ENCODE peak calls at places on chromosomes 6 and 20, in five cellular contexts. One of them, this sample, is unnamed.

GRCh38 chr6:38831865-38832264 is 116.8 kb downstream of the DNAH8 start:
- DNase-seq in testis: no peak
- DNase-seq in endothelial cell of umbilical vein: no peak
- DNase-seq in sigmoid colon: no peak
- DNase-seq in heart left ventricle: no peak
- DNase-seq in this sample: no peak

GRCh38 chr6:43971776-43972126 is 155.5 kb downstream of the MRPL14 start:
- DNase-seq in testis: no peak
- DNase-seq in endothelial cell of umbilical vein: no peak
- DNase-seq in sigmoid colon: no peak
- DNase-seq in heart left ventricle: no peak
- DNase-seq in this sample: no peak

GRCh38 chr20:53735536-53736050 is 142.0 kb upstream of the ZNF217 start:
- DNase-seq in testis: no peak
- DNase-seq in endothelial cell of umbilical vein: peak; percentile 33
- DNase-seq in sigmoid colon: no peak
- DNase-seq in heart left ventricle: no peak
- DNase-seq in this sample: no peak

GRCh38 chr20:24503352-24503931 is 34.0 kb downstream of the SYNDIG1 start:
- DNase-seq in testis: no peak
- DNase-seq in endothelial cell of umbilical vein: no peak
- DNase-seq in sigmoid colon: no peak
- DNase-seq in heart left ventricle: peak; percentile 73
- DNase-seq in this sample: no peak

GRCh38 chr20:3364323-3365013 is 43.0 kb downstream of the DNAAF9 start:
- DNase-seq in testis: no peak
- DNase-seq in endothelial cell of umbilical vein: no peak
- DNase-seq in sigmoid colon: no peak
- DNase-seq in heart left ventricle: no peak
- DNase-seq in this sample: no peak

GRCh38 chr6:118932421-118932820 is 2.5 kb downstream of the MCM9 start:
- DNase-seq in testis: no peak
- DNase-seq in endothelial cell of umbilical vein: no peak
- DNase-seq in sigmoid colon: no peak
- DNase-seq in heart left ventricle: no peak
- DNase-seq in this sample: no peak

GRCh38 chr20:21739161-21739560 is 33.7 kb downstream of the PAX1 start:
- DNase-seq in testis: no peak
- DNase-seq in endothelial cell of umbilical vein: no peak
- DNase-seq in sigmoid colon: no peak
- DNase-seq in heart left ventricle: no peak
- DNase-seq in this sample: no peak

GRCh38 chr6:125871365-125871764 is 80.6 kb downstream of the NCOA7 start:
- DNase-seq in testis: no peak
- DNase-seq in endothelial cell of umbilical vein: no peak
- DNase-seq in sigmoid colon: no peak
- DNase-seq in heart left ventricle: no peak
- DNase-seq in this sample: no peak

GRCh38 chr20:17485017-17485416 is 46.2 kb downstream of the BFSP1 start:
- DNase-seq in testis: no peak
- DNase-seq in endothelial cell of umbilical vein: no peak
- DNase-seq in sigmoid colon: no peak
- DNase-seq in heart left ventricle: no peak
- DNase-seq in this sample: no peak

GRCh38 chr6:1849686-1850580 is 240.2 kb downstream of the FOXC1 start:
- DNase-seq in testis: no peak
- DNase-seq in endothelial cell of umbilical vein: peak; percentile 16
- DNase-seq in sigmoid colon: no peak
- DNase-seq in heart left ventricle: no peak
- DNase-seq in this sample: no peak

GRCh38 chr20:53828673-53829085 is 235.0 kb upstream of the ZNF217 start:
- DNase-seq in testis: peak; percentile 33
- DNase-seq in endothelial cell of umbilical vein: peak; percentile 96
- DNase-seq in sigmoid colon: peak; percentile 69
- DNase-seq in heart left ventricle: peak; percentile 29
- DNase-seq in this sample: no peak

GRCh38 chr6:146850238-146850896 is 251.6 kb downstream of the ADGB start:
- DNase-seq in testis: no peak
- DNase-seq in endothelial cell of umbilical vein: no peak
- DNase-seq in sigmoid colon: no peak
- DNase-seq in heart left ventricle: no peak
- DNase-seq in this sample: no peak

GRCh38 chr6:170293881-170294755 is 3.2 kb upstream of the DLL1 start:
- DNase-seq in testis: no peak
- DNase-seq in endothelial cell of umbilical vein: no peak
- DNase-seq in sigmoid colon: peak; percentile 27
- DNase-seq in heart left ventricle: no peak
- DNase-seq in this sample: no peak

GRCh38 chr6:170292111-170292777 is 1.4 kb upstream of the DLL1 start:
- DNase-seq in testis: no peak
- DNase-seq in endothelial cell of umbilical vein: peak; percentile 8
- DNase-seq in sigmoid colon: peak; percentile 46
- DNase-seq in heart left ventricle: no peak
- DNase-seq in this sample: no peak

GRCh38 chr6:170292778-170293164 is 1.9 kb upstream of the DLL1 start:
- DNase-seq in testis: no peak
- DNase-seq in endothelial cell of umbilical vein: no peak
- DNase-seq in sigmoid colon: peak; percentile 57
- DNase-seq in heart left ventricle: no peak
- DNase-seq in this sample: no peak

GRCh38 chr6:170294813-170295518 is 4.1 kb upstream of the DLL1 start:
- DNase-seq in testis: no peak
- DNase-seq in endothelial cell of umbilical vein: no peak
- DNase-seq in sigmoid colon: no peak
- DNase-seq in heart left ventricle: no peak
- DNase-seq in this sample: no peak

DNA sequence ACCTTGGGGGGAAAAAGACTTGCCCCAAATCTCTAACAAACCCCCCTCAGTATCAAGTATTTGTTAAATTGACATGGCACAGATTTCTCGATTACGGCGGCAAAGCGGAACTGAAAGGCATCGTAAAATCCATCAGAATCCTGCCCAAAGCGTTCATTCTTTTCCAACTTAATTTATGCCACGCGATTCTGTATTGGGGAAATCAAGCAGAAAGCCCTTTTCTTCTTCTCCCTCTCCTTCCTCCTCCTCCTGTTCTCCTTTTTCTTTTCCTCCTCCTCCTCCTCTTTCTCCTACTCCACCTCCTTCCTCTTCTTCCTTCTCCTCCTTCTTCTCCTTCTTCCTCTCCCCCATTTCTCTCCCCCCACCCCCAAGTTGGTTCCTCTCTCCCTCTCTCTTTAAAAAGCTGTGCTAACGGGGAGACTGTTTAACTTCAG is 2.5 kb upstream of the DLL1 start:
- DNase-seq in testis: no peak
- DNase-seq in endothelial cell of umbilical vein: no peak
- DNase-seq in sigmoid colon: peak; percentile 15
- DNase-seq in heart left ventricle: no peak
- DNase-seq in this sample: no peak
- H3K4me3 ChIP-seq in testis: no peak overlapping the region
- H3K4me3 ChIP-seq in endothelial cell of umbilical vein: no peak overlapping the region
- H3K4me3 ChIP-seq in sigmoid colon: no peak overlapping the region
- H3K4me3 ChIP-seq in heart left ventricle: no peak overlapping the region
- H3K4me3 ChIP-seq in this sample: no peak overlapping the region

GRCh38 chr20:63289311-63290135 is 3.5 kb upstream of the COL20A1 start:
- DNase-seq in testis: no peak
- DNase-seq in endothelial cell of umbilical vein: no peak
- DNase-seq in sigmoid colon: no peak
- DNase-seq in heart left ventricle: peak; percentile 19
- DNase-seq in this sample: no peak

GRCh38 chr20:63288581-63289251 is 4.3 kb upstream of the COL20A1 start:
- DNase-seq in testis: no peak
- DNase-seq in endothelial cell of umbilical vein: no peak
- DNase-seq in sigmoid colon: no peak
- DNase-seq in heart left ventricle: peak; percentile 18
- DNase-seq in this sample: no peak

GRCh38 chr20:63291811-63292210 is 1.2 kb upstream of the COL20A1 start:
- DNase-seq in testis: no peak
- DNase-seq in endothelial cell of umbilical vein: no peak
- DNase-seq in sigmoid colon: no peak
- DNase-seq in heart left ventricle: peak; percentile 26
- DNase-seq in this sample: no peak

GRCh38 chr20:63290677-63291472 is 2.1 kb upstream of the COL20A1 start:
- DNase-seq in testis: no peak
- DNase-seq in endothelial cell of umbilical vein: peak; percentile 32
- DNase-seq in sigmoid colon: no peak
- DNase-seq in heart left ventricle: peak; percentile 42
- DNase-seq in this sample: no peak

DNA sequence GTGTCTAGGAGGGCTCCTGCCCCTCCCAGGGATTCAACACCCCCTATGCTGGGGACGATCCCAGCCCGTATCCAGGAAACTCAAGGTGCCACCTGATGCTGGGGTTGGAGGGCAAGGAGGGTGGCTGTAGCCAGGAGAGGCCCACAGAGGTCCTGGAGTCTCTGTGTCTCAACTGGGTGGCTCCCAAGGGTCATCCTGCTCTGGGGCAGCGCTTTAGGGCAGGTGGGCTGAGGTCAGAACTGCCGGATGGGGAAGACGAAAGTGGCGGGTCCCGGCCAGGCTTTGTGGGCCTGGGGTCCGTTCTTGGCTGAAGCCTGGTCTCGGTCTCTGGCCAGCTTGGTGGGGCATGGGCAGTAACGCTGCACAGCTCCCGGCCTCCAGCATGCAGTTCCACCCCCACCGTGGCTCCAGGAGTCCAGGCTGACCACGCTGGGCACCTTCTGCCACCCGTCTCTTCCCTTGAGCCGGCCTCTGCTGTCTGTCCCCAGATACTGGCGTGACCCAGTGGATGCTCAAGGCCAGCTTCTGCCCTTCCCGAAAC is 2.8 kb upstream of the COL20A1 start:
- DNase-seq in testis: no peak
- DNase-seq in endothelial cell of umbilical vein: no peak
- DNase-seq in sigmoid colon: no peak
- DNase-seq in heart left ventricle: peak; percentile 18
- DNase-seq in this sample: no peak
- TF ChIP-seq POLR2A in testis: no peak
- TF ChIP-seq POLR2A in endothelial cell of umbilical vein: no peak
- TF ChIP-seq POLR2A in sigmoid colon: no peak
- TF ChIP-seq POLR2A in heart left ventricle: no peak
- TF ChIP-seq POLR2A in this sample: no peak

GRCh38 chr20:31677553-31678260 is 40.0 kb downstream of the COX4I2 start:
- DNase-seq in testis: no peak
- DNase-seq in endothelial cell of umbilical vein: no peak
- DNase-seq in sigmoid colon: no peak
- DNase-seq in heart left ventricle: no peak
- DNase-seq in this sample: no peak

GRCh38 chr20:31674895-31675827 is 37.4 kb downstream of the COX4I2 start:
- DNase-seq in testis: peak; percentile 49
- DNase-seq in endothelial cell of umbilical vein: peak; percentile 84
- DNase-seq in sigmoid colon: peak; percentile 79
- DNase-seq in heart left ventricle: peak; percentile 81
- DNase-seq in this sample: peak; percentile 92

GRCh38 chr20:31676534-31677030 is 38.9 kb downstream of the COX4I2 start:
- DNase-seq in testis: no peak
- DNase-seq in endothelial cell of umbilical vein: no peak
- DNase-seq in sigmoid colon: no peak
- DNase-seq in heart left ventricle: no peak
- DNase-seq in this sample: no peak

GRCh38 chr20:31673943-31674463 is 36.3 kb downstream of the COX4I2 start:
- DNase-seq in testis: no peak
- DNase-seq in endothelial cell of umbilical vein: no peak
- DNase-seq in sigmoid colon: no peak
- DNase-seq in heart left ventricle: no peak
- DNase-seq in this sample: no peak

DNA sequence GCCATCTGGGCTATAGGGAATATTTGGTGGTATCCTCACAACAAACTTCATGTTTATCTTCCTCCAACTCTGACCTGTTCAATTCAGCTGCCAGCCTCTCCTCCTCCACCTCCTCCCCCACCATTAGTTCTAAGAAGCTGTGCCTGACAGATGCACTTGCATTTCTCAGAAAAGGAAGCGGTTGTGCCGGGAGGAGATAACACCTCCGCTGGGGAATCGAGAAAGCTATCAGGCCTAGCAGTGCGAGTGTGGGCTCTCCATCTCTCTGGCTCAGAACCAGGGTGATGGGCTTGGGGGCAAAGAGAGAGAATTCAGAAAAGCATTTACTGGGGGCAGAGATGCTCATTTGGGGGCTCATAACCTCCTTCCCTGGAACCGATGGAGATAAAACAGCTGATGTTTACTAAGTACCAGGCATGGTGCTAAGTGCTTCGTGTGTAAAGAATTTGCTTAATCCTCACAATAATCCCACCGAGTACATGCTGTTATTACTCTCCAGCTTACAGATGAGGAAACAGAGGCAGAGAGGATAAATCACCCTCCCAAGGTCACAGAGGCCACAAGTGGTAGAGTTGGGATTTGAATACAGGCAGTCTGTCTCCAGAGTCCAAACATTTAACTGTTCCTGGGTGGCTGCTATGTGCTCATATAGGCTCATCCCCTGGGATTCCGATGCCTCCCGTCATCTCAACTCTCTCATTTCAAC is 38.3 kb downstream of the COX4I2 start:
- DNase-seq in testis: peak; percentile 69
- DNase-seq in endothelial cell of umbilical vein: peak; percentile 57
- DNase-seq in sigmoid colon: no peak
- DNase-seq in heart left ventricle: no peak
- DNase-seq in this sample: no peak
- H3K4me3 ChIP-seq in testis: no peak overlapping the region
- H3K4me3 ChIP-seq in endothelial cell of umbilical vein: no peak overlapping the region
- H3K4me3 ChIP-seq in sigmoid colon: no peak overlapping the region
- H3K4me3 ChIP-seq in heart left ventricle: peak overlapping the region; percentile 1
- H3K4me3 ChIP-seq in this sample: no peak overlapping the region

DNA sequence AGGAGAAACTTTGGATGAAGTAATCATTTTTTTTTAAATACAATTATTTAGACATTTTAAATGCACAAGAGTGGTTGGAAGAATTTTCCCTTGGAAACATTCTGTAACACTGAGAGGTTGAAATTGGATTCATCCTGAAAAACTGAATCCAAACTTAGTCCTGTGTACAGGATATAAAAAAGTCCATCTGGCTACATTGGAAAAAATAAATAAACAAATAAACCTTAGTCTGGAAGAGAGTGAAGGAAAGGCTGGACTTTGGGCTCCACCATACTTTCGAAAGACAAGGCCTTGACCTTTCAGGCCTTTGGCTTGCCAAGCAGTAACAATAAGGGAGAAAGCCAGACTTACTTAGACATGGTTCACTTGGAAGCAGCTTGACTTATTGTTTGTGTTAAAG is 664.3 kb downstream of the TENT5A start:
- DNase-seq in testis: peak; percentile 42
- DNase-seq in endothelial cell of umbilical vein: no peak
- DNase-seq in sigmoid colon: no peak
- DNase-seq in heart left ventricle: no peak
- DNase-seq in this sample: no peak
- TF ChIP-seq POLR2A in testis: no peak
- TF ChIP-seq POLR2A in endothelial cell of umbilical vein: no peak
- TF ChIP-seq POLR2A in sigmoid colon: no peak
- TF ChIP-seq POLR2A in heart left ventricle: no peak
- TF ChIP-seq POLR2A in this sample: no peak

GRCh38 chr20:61881416-61881815 is 184.3 kb downstream of the TAF4 start:
- DNase-seq in testis: no peak
- DNase-seq in endothelial cell of umbilical vein: no peak
- DNase-seq in sigmoid colon: no peak
- DNase-seq in heart left ventricle: no peak
- DNase-seq in this sample: no peak
- H3K4me3 ChIP-seq in testis: no peak overlapping the region
- H3K4me3 ChIP-seq in endothelial cell of umbilical vein: no peak overlapping the region
- H3K4me3 ChIP-seq in sigmoid colon: no peak overlapping the region
- H3K4me3 ChIP-seq in heart left ventricle: no peak overlapping the region
- H3K4me3 ChIP-seq in this sample: no peak overlapping the region

This sample was measured in lower leg skin.